ENCODE peak calls at places on chromosomes 6 and 20, in nine cellular contexts. S is NCI-H1105; H is EL; X is A172; V is HuH-7.5; C is hippocampal formation; L is activated CD8-positive, alpha-beta memory T cell treated with anti-CD3 and anti-CD28 coated beads for 1 hour; E is CD8-positive, alpha-beta memory T cell; A is NCI-H774. Z is an unnamed sample.

GRCh38 chr20:57620999-57621398 is 773 bp upstream of the ZBP1 start:
- DNase-seq in S (no peak), H (no peak), X (no peak), V (no peak), C (no peak), L (no peak), E (no peak), A (no peak), Z (no peak)

GRCh38 chr6:132907915-132908314 is 93.5 kb downstream of the RPS12 start:
- DNase-seq in S (no peak), H (peak; percentile 80), X (peak; percentile 7), V (no peak), C (no peak), L (no peak), E (no peak), A (no peak), Z (no peak)

GRCh38 chr6:44021628-44022295 is 105.5 kb downstream of the MRPL14 start:
- DNase-seq in S (no peak), H (no peak), X (no peak), V (no peak), C (no peak), L (no peak), E (no peak), A (no peak), Z (no peak)

GRCh38 chr20:12969071-12969669 is 39.6 kb upstream of the SPTLC3 start:
- DNase-seq in S (no peak), H (peak; percentile 4), X (no peak), V (no peak), C (no peak), L (no peak), E (no peak), A (no peak), Z (peak; percentile 99)

GRCh38 chr20:13671500-13672288 is 33.0 kb upstream of the TASP1 start:
- DNase-seq in S (no peak), H (peak; percentile 16), X (no peak), V (no peak), C (no peak), L (no peak), E (no peak), A (no peak), Z (no peak)

GRCh38 chr6:110285306-110286060 is 72.7 kb downstream of the METTL24 start:
- DNase-seq in S (no peak), H (no peak), X (no peak), V (no peak), C (no peak), L (no peak), E (no peak), A (no peak), Z (peak; percentile 36)

GRCh38 chr6:81929828-81930227 is 177.3 kb upstream of the TENT5A start:
- DNase-seq in S (no peak), H (no peak), X (no peak), V (no peak), C (no peak), L (no peak), E (no peak), A (no peak), Z (no peak)

GRCh38 chr6:121499666-121500065 is 64.2 kb downstream of the GJA1 start:
- DNase-seq in S (no peak), H (no peak), X (no peak), V (no peak), C (no peak), L (no peak), E (no peak), A (no peak), Z (no peak)

GRCh38 chr6:27867051-27867940 is 44.9 kb downstream of the OR2B2 start:
- DNase-seq in S (peak; percentile 92), H (peak; percentile 92), X (peak; percentile 87), V (peak; percentile 55), C (no peak), L (no peak), E (peak; percentile 55), A (peak; percentile 57), Z (peak; percentile 65)

GRCh38 chr6:6220718-6221117 is 99.7 kb downstream of the F13A1 start:
- DNase-seq in S (no peak), H (no peak), X (no peak), V (no peak), C (no peak), L (no peak), E (no peak), A (no peak), Z (no peak)

GRCh38 chr6:155154158-155154830 is 109.5 kb upstream of the CLDN20 start:
- DNase-seq in S (peak; percentile 87), H (peak; percentile 93), X (peak; percentile 81), V (no peak), C (peak; percentile 4), L (no peak), E (no peak), A (no peak), Z (peak; percentile 56)

GRCh38 chr6:82248233-82248735 is 740 bp upstream of the IBTK start:
- DNase-seq in S (no peak), H (peak; percentile 38), X (peak; percentile 48), V (peak; percentile 41), C (no peak), L (no peak), E (no peak), A (no peak), Z (no peak)

GRCh38 chr6:154432533-154433476 is 76.2 kb upstream of the IPCEF1 start:
- DNase-seq in S (no peak), H (peak; percentile 45), X (no peak), V (no peak), C (no peak), L (no peak), E (no peak), A (no peak), Z (no peak)

GRCh38 chr6:31736026-31736767 is at the start of gene CLIC1:
- DNase-seq in S (peak; percentile 71), H (peak; percentile 91), X (peak; percentile 86), V (peak; percentile 73), C (peak; percentile 27), L (peak; percentile 45), E (peak; percentile 68), A (peak; percentile 52), Z (peak; percentile 80)

GRCh38 chr6:3825851-3826581 is 23.2 kb upstream of the FAM50B start:
- DNase-seq in S (no peak), H (peak; percentile 99), X (peak; percentile 99), V (no peak), C (peak; percentile 34), L (no peak), E (no peak), A (no peak), Z (peak; percentile 97)

GRCh38 chr6:45116714-45117410 is 211.3 kb upstream of the RUNX2 start:
- DNase-seq in S (no peak), H (peak; percentile 86), X (peak; percentile 79), V (no peak), C (no peak), L (no peak), E (no peak), A (no peak), Z (no peak)

GRCh38 chr20:35992713-35993335 is 24.4 kb downstream of the CNBD2 start:
- DNase-seq in S (peak; percentile 57), H (peak; percentile 73), X (peak; percentile 72), V (peak; percentile 82), C (peak; percentile 15), L (no peak), E (peak; percentile 12), A (peak; percentile 43), Z (peak; percentile 79)

GRCh38 chr20:36202891-36203338 is 33.4 kb upstream of the AAR2 start:
- DNase-seq in S (peak; percentile 35), H (peak; percentile 52), X (peak; percentile 57), V (peak; percentile 86), C (peak; percentile 46), L (peak; percentile 31), E (peak; percentile 67), A (peak; percentile 54), Z (peak; percentile 37)

GRCh38 chr6:152273638-152274037 is 363.5 kb downstream of the SYNE1 start:
- DNase-seq in S (no peak), H (no peak), X (peak; percentile 18), V (no peak), C (no peak), L (no peak), E (no peak), A (no peak), Z (peak; percentile 79)

GRCh38 chr20:37538003-37538402 is 10.3 kb upstream of the BLCAP start:
- DNase-seq in S (no peak), H (peak; percentile 63), X (peak; percentile 48), V (no peak), C (no peak), L (no peak), E (no peak), A (no peak), Z (peak; percentile 63)

GRCh38 chr6:132749111-132749510 is 8.6 kb downstream of the VNN2 start:
- DNase-seq in S (no peak), H (no peak), X (no peak), V (no peak), C (no peak), L (no peak), E (no peak), A (no peak), Z (no peak)

GRCh38 chr6:37409501-37409900 is 23.5 kb upstream of the CMTR1 start:
- DNase-seq in S (no peak), H (no peak), X (no peak), V (no peak), C (no peak), L (no peak), E (no peak), A (no peak), Z (no peak)